ENCODE peak calls at places on chromosomes 11 and 22, in five cellular contexts. Z is stimulated activated CD4-positive, alpha-beta T cell treated with anti-CD3 and anti-CD28 coated beads, Interleukin-12 subunit alpha, Interleukin-12 subunit beta, amount 100 ng/mL, for 4 hours; R is upper lobe of right lung; N is RPMI8226; W is T-helper 1 cell. K is an unnamed sample.

GRCh38 chr11:11243258-11243789 is 109.7 kb downstream of the CSNK2A3 start:
- DNase-seq in Z (no peak), R (no peak), N (no peak), W (no peak), K (no peak)

GRCh38 chr11:57792060-57792541 is 30.5 kb downstream of the CTNND1 start:
- DNase-seq in Z (peak), R (peak), N (no peak), W (peak), K (peak)

GRCh38 chr11:92671081-92671480 is 298.4 kb upstream of the MTNR1B start:
- DNase-seq in Z (no peak), R (no peak), N (no peak), W (no peak), K (no peak)

GRCh38 chr11:21567628-21568290 is 625.1 kb upstream of the ANO5 start:
- DNase-seq in Z (no peak), R (no peak), N (no peak), W (no peak), K (no peak)

GRCh38 chr11:63997801-63998332 is 11.6 kb downstream of the OTUB1 start:
- DNase-seq in Z (no peak), R (no peak), N (no peak), W (no peak), K (no peak)

GRCh38 chr11:44235765-44236201 is 74.2 kb downstream of the ALX4 start:
- DNase-seq in Z (no peak), R (no peak), N (no peak), W (no peak), K (no peak)

GRCh38 chr11:104091281-104092071 is 55.0 kb downstream of the DDI1 start:
- DNase-seq in Z (no peak), R (no peak), N (no peak), W (no peak), K (no peak)

GRCh38 chr22:50027639-50028537 is 15.3 kb upstream of the IL17REL start:
- DNase-seq in Z (no peak), R (peak), N (peak), W (peak), K (no peak)

GRCh38 chr22:48053973-48054372 is 1291.5 kb downstream of the TBC1D22A start:
- DNase-seq in Z (no peak), R (peak), N (no peak), W (no peak), K (no peak)

GRCh38 chr22:29838599-29838956 is 504 bp upstream of the ASCC2 start:
- DNase-seq in Z (no peak), R (no peak), N (no peak), W (no peak), K (no peak)

GRCh38 chr11:2651826-2652237 is 48.0 kb downstream of the KCNQ1OT1 start:
- DNase-seq in Z (no peak), R (peak), N (no peak), W (no peak), K (no peak)

GRCh38 chr11:19597194-19597593 is 115.4 kb upstream of the NAV2 start:
- DNase-seq in Z (no peak), R (no peak), N (no peak), W (no peak), K (no peak)

GRCh38 chr11:126594921-126595367 is 239.5 kb downstream of the ST3GAL4 start:
- DNase-seq in Z (no peak), R (peak), N (no peak), W (no peak), K (no peak)

GRCh38 chr11:18704698-18705097 is 6.1 kb downstream of the TMEM86A start:
- DNase-seq in Z (no peak), R (no peak), N (no peak), W (no peak), K (no peak)

GRCh38 chr22:43231724-43232034 is 44.7 kb upstream of the TTLL12 start:
- DNase-seq in Z (no peak), R (no peak), N (no peak), W (no peak), K (no peak)

GRCh38 chr11:11400635-11401232 is 47.7 kb upstream of the CSNK2A3 start:
- DNase-seq in Z (no peak), R (no peak), N (no peak), W (no peak), K (no peak)

GRCh38 chr11:57597971-57598830 is 716 bp downstream of the SERPING1 start:
- DNase-seq in Z (peak), R (peak), N (no peak), W (no peak), K (no peak)

GRCh38 chr11:2518983-2519340 is 74.2 kb downstream of the KCNQ1 start:
- DNase-seq in Z (no peak), R (peak), N (no peak), W (no peak), K (no peak)

GRCh38 chr22:37784829-37785495 is 22.8 kb upstream of the GCAT start:
- DNase-seq in Z (no peak), R (peak), N (no peak), W (no peak), K (no peak)

GRCh38 chr11:18748766-18749375 is 22.9 kb upstream of the IGSF22 start:
- DNase-seq in Z (no peak), R (no peak), N (no peak), W (no peak), K (no peak)

GRCh38 chr11:119484741-119485605 is 62.0 kb upstream of the THY1 start:
- DNase-seq in Z (no peak), R (no peak), N (peak), W (no peak), K (peak)

GRCh38 chr11:69081180-69081579 is 32.4 kb downstream of the TPCN2 start:
- DNase-seq in Z (no peak), R (no peak), N (no peak), W (no peak), K (no peak)

GRCh38 chr22:43408009-43408408 is 3.8 kb upstream of the MPPED1 start:
- DNase-seq in Z (no peak), R (no peak), N (no peak), W (no peak), K (no peak)

GRCh38 chr11:11192541-11192940 is 160.5 kb downstream of the CSNK2A3 start:
- DNase-seq in Z (no peak), R (no peak), N (no peak), W (no peak), K (no peak)

GRCh38 chr11:16985297-16985696 is 28.9 kb downstream of the PLEKHA7 start:
- DNase-seq in Z (no peak), R (no peak), N (no peak), W (no peak), K (no peak)

GRCh38 chr11:64121637-64122410 is 44.1 kb downstream of the MACROD1 start:
- DNase-seq in Z (no peak), R (no peak), N (no peak), W (no peak), K (no peak)

GRCh38 chr11:133898031-133898769 is 52.9 kb upstream of the SPATA19 start:
- DNase-seq in Z (no peak), R (no peak), N (no peak), W (no peak), K (no peak)

GRCh38 chr11:94934362-94934761 is 39.0 kb downstream of the CWC15 start:
- DNase-seq in Z (no peak), R (no peak), N (no peak), W (no peak), K (no peak)

GRCh38 chr11:96196074-96196787 is 146.8 kb downstream of the MAML2 start:
- DNase-seq in Z (no peak), R (no peak), N (no peak), W (no peak), K (no peak)

GRCh38 chr11:92662580-92662979 is 306.9 kb upstream of the MTNR1B start:
- DNase-seq in Z (no peak), R (no peak), N (no peak), W (no peak), K (no peak)

GRCh38 chr11:109512680-109513079 is 90.7 kb downstream of the C11orf87 start:
- DNase-seq in Z (no peak), R (no peak), N (no peak), W (no peak), K (no peak)

K was measured in stimulated activated naive B cell treated with anti-CD40 and anti-IgM and Interleukin-4, amounts not matched to agents 10 μg/mL and 1 μg/mL and 100 μg/mL, for 72 hours.